ENCODE peak calls at places on chromosomes 11 and 22, in six cellular contexts. I, H, F, W, K and Q are unnamed samples.

GRCh38 chr11:61369372-61370348 is 7.5 kb downstream of the TMEM138 start:
- DNase-seq in I (no peak), H (peak), F (no peak), W (peak), K (no peak), Q (peak)

GRCh38 chr22:20499769-20500168 is 4.2 kb upstream of the KLHL22 start:
- DNase-seq in I (no peak), H (no peak), F (no peak), W (no peak), K (no peak), Q (no peak)

GRCh38 chr11:96260067-96260511 is 82.9 kb downstream of the MAML2 start:
- DNase-seq in I (no peak), H (no peak), F (no peak), W (no peak), K (peak), Q (no peak)

GRCh38 chr22:26395926-26396325 is 33.1 kb upstream of the ASPHD2 start:
- DNase-seq in I (no peak), H (no peak), F (no peak), W (no peak), K (no peak), Q (no peak)

GRCh38 chr11:11587122-11587521 is 34.7 kb downstream of the GALNT18 start:
- DNase-seq in I (no peak), H (no peak), F (no peak), W (no peak), K (no peak), Q (no peak)

GRCh38 chr22:30712094-30712493 is 17.4 kb downstream of the OSBP2 start:
- DNase-seq in I (no peak), H (no peak), F (no peak), W (no peak), K (no peak), Q (no peak)

GRCh38 chr11:46330887-46331652 is 16.2 kb upstream of the DGKZ start:
- DNase-seq in I (no peak), H (peak), F (no peak), W (no peak), K (no peak), Q (no peak)

GRCh38 chr22:42918500-42918899 is 61.4 kb upstream of the ARFGAP3 start:
- DNase-seq in I (no peak), H (no peak), F (no peak), W (no peak), K (no peak), Q (no peak)

GRCh38 chr22:46596819-46597218 is 23.4 kb upstream of the GRAMD4 start:
- DNase-seq in I (no peak), H (no peak), F (no peak), W (peak), K (no peak), Q (no peak)

GRCh38 chr11:112961751-112962747 is 829 bp downstream of the NCAM1 start:
- DNase-seq in I (no peak), H (no peak), F (no peak), W (peak), K (no peak), Q (no peak)

GRCh38 chr22:18091478-18091877 is 13.7 kb downstream of the PEX26 start:
- DNase-seq in I (no peak), H (no peak), F (no peak), W (no peak), K (no peak), Q (no peak)